ENCODE peak calls at places on chromosomes 1 and 21, in eight cellular contexts. N is MM.1S, E is prostate gland, A is heart left ventricle, L is stomach, K is BE2C, T is fibroblast of lung, O is testis. C is an unnamed sample.

GRCh38 chr1:11479375-11479979 is 522 bp downstream of the DISP3 start:
- DNase-seq in K (no peak), N (no peak), L (no peak), E (no peak), T (no peak), O (no peak), A (no peak), C (peak; percentile 21)

GRCh38 chr1:183218981-183219621 is 33.0 kb downstream of the LAMC2 start:
- DNase-seq in A (peak; percentile 45), O (no peak), N (peak; percentile 89), K (no peak), E (peak; percentile 78), T (no peak), L (peak; percentile 39), C (no peak)

GRCh38 chr1:186880982-186881381 is 52.2 kb downstream of the PLA2G4A start:
- DNase-seq in A (no peak), L (no peak), T (no peak), K (no peak), O (no peak), E (no peak), N (no peak), C (no peak)

GRCh38 chr1:186188004-186188539 is 187.0 kb downstream of the TPR start:
- DNase-seq in A (no peak), T (peak; percentile 95), E (no peak), O (no peak), K (no peak), L (no peak), N (no peak), C (peak; percentile 61)

GRCh38 chr1:170415734-170416372 is 116.1 kb upstream of the GORAB start:
- DNase-seq in T (peak; percentile 11), L (no peak), N (no peak), A (no peak), E (no peak), O (no peak), K (no peak), C (no peak)

GRCh38 chr1:53783056-53783455 is 44.1 kb upstream of the GLIS1 start:
- DNase-seq in K (no peak), N (no peak), E (no peak), L (no peak), O (no peak), T (peak; percentile 36), A (no peak), C (no peak)

GRCh38 chr1:185409763-185410528 is 92.9 kb upstream of the IVNS1ABP start:
- DNase-seq in L (no peak), O (no peak), K (no peak), A (no peak), N (no peak), E (no peak), T (no peak), C (no peak)

GRCh38 chr1:200739499-200740290 is 1.0 kb downstream of the CAMSAP2 start:
- DNase-seq in N (no peak), T (peak; percentile 41), E (peak; percentile 23), A (peak; percentile 85), L (peak; percentile 38), O (peak; percentile 25), K (no peak), C (peak; percentile 77)

GRCh38 chr1:223230161-223230881 is 87.3 kb upstream of the TLR5 start:
- DNase-seq in T (peak; percentile 98), E (no peak), A (no peak), L (no peak), N (no peak), O (no peak), K (no peak), C (no peak)

GRCh38 chr1:227940791-227941241 is 6.9 kb downstream of the WNT9A start:
- DNase-seq in N (no peak), L (peak; percentile 23), T (no peak), E (no peak), A (peak; percentile 13), K (no peak), O (no peak), C (no peak)

GRCh38 chr1:221227872-221228337 is 348.7 kb downstream of the HLX start:
- DNase-seq in K (no peak), N (no peak), O (no peak), T (peak; percentile 47), E (no peak), L (no peak), A (no peak), C (no peak)

GRCh38 chr21:41346758-41347157 is 15.1 kb upstream of the MX2 start:
- DNase-seq in A (no peak), O (no peak), N (no peak), T (no peak), E (no peak), L (no peak), K (no peak), C (no peak)

GRCh38 chr1:235730007-235730406 is 80.4 kb upstream of the GNG4 start:
- DNase-seq in E (no peak), O (no peak), N (no peak), K (no peak), L (no peak), A (no peak), T (no peak), C (no peak)

GRCh38 chr21:29829514-29830255 is 110.1 kb downstream of the GRIK1 start:
- DNase-seq in A (no peak), N (no peak), E (no peak), O (no peak), T (peak; percentile 34), K (no peak), L (no peak), C (no peak)

GRCh38 chr21:40074198-40074597 is 207.0 kb downstream of the PCP4 start:
- DNase-seq in E (no peak), O (no peak), A (no peak), T (no peak), N (no peak), L (no peak), K (no peak), C (peak; percentile 46)

GRCh38 chr1:65425697-65426096 is 5.2 kb downstream of the LEPR start:
- DNase-seq in O (no peak), T (peak; percentile 88), A (no peak), L (no peak), K (no peak), E (no peak), N (no peak), C (peak; percentile 90)

GRCh38 chr1:156623946-156624813 is 5.0 kb downstream of the HAPLN2 start:
- DNase-seq in K (peak; percentile 82), L (peak; percentile 47), A (peak; percentile 51), O (peak; percentile 73), T (peak; percentile 28), N (peak; percentile 34), E (no peak), C (peak; percentile 59)

GRCh38 chr1:203325004-203325417 is 19.7 kb downstream of the BTG2 start:
- DNase-seq in A (no peak), K (peak; percentile 60), O (no peak), E (no peak), L (no peak), T (peak; percentile 86), N (peak; percentile 96), C (no peak)

GRCh38 chr1:203326830-203327683 is 21.7 kb downstream of the BTG2 start:
- DNase-seq in O (peak; percentile 94), L (peak; percentile 97), K (peak; percentile 97), A (peak; percentile 96), T (peak; percentile 83), N (peak; percentile 99), E (peak; percentile 97), C (peak; percentile 95)

GRCh38 chr1:203328714-203329122 is 22.2 kb downstream of the FMOD start:
- DNase-seq in T (peak; percentile 61), O (peak; percentile 26), L (peak; percentile 87), N (no peak), A (no peak), E (no peak), K (peak; percentile 60), C (no peak)

GRCh38 chr1:203325418-203326091 is 20.2 kb downstream of the BTG2 start:
- DNase-seq in A (peak; percentile 78), N (peak; percentile 55), O (peak; percentile 61), L (peak; percentile 86), K (peak; percentile 70), T (no peak), E (peak; percentile 65), C (no peak)

DNA sequence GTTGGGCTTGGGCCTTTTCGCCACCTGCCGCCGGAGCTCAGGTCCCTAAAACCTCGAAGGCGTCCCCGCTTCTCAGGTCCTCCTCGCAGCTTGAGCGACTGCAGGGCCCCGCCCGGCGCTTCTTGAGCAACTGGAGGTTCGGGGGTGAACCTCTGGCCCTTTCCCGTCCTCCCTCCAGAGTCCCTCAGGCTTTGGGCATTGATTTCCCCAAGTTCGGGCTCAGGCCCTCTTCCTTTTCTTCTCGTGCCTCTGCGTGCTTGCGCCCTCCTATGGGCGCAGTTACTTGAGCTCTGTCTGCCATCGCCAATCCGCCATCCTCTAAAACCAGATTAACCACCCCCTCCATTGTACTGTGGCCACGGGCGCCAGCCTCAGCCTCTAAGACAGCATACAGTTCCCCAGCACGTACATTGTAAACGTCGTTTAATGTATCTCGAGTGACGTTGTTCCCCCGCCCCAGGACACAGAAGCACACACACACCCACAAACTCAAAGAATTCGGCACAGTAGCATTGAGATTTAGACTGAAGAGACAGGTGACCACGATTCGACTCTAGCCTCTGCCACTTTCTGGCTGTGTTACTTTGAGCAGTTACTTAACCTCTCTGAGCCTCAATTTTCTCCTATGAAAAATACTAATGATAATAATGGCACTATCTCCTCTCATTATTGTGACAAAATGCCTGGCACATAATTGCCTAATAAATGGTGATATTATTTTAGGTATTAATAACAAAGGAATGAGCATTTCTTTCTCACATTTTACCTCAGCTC is 22.6 kb downstream of the BTG2 start:
- DNase-seq in T (peak; percentile 60), E (peak; percentile 75), K (peak; percentile 72), O (peak; percentile 79), A (peak; percentile 62), N (no peak), L (peak; percentile 66), C (peak; percentile 69)
- TF ChIP-seq CTCF in T (peak; percentile 45), E (peak; percentile 68), K (peak; percentile 60), O (peak; percentile 33), A (peak; percentile 25), N (peak; percentile 58), L (no peak), C (peak; percentile 54)

DNA sequence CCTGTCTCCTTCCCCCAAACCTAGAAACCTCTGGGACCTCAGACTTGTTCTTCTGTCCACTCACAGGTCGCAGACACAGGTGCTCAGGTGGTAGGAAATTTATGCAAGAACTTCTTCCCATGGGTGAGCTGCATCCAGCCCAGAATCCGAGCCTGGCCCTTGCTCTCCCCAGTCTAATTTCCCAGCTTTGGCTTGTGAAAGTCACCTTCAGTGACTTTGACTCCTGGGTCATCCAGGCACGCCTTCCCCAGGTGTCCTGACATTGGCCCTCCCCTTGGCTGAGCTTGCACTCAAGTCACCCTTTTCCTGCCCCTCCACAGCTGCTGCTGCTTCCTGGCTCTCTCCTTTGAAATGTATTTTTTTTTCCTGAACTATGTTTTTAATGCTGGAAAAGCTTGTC is 6.6 kb downstream of the IPO13 start:
- DNase-seq in L (no peak), A (no peak), T (no peak), E (no peak), K (no peak), N (no peak), O (no peak), C (no peak)
- H3K4me3 ChIP-seq in L (no peak overlapping the region), A (no peak overlapping the region), T (no peak overlapping the region), E (no peak overlapping the region), K (no peak overlapping the region), N (no peak overlapping the region), O (no peak overlapping the region), C (no peak overlapping the region)

GRCh38 chr1:205744403-205744802 is 5.6 kb downstream of the NUCKS1 start:
- DNase-seq in K (no peak), A (no peak), O (no peak), L (no peak), N (no peak), T (no peak), E (no peak), C (no peak)
- H3K4me1 ChIP-seq in K (peaks cover 8% of the 10 kb centered on the region), A (peaks cover 28% of the 10 kb centered on the region), O (peaks cover 29% of the 10 kb centered on the region), L (peaks cover 26% of the 10 kb centered on the region), N (peaks cover 18% of the 10 kb centered on the region), T (peaks cover 5% of the 10 kb centered on the region), E (no peaks in the 10 kb centered on the region), C (peaks cover 22% of the 10 kb centered on the region)

GRCh38 chr1:22263359-22263758 is 120.5 kb upstream of the WNT4 start:
- DNase-seq in E (no peak), T (no peak), K (no peak), O (no peak), N (no peak), L (no peak), A (no peak), C (no peak)
- TF ChIP-seq CTCF in E (no peak), T (no peak), K (no peak), O (no peak), N (no peak), L (no peak), A (no peak), C (no peak)

C was measured in cardiac muscle cell.